ENCODE peak calls at places on chromosomes 5 and 9, in six cellular contexts. Q, C, O, K, W and T are unnamed samples.
A peak's percentile ranks its signal among the peaks of the same experiment; 100 is the strongest.

GRCh38 chr9:117545846-117546245 is 131.0 kb upstream of the ASTN2 start:
- DNase-seq in Q (no peak), C (no peak), O (no peak), K (no peak), W (no peak), T (no peak)

GRCh38 chr5:120464627-120465280 is 654 bp downstream of the PRR16 start:
- DNase-seq in Q (peak; percentile 87), C (no peak), O (peak; percentile 73), K (no peak), W (no peak), T (no peak)

GRCh38 chr9:111438576-111439235 is 45.5 kb downstream of the ECPAS start:
- DNase-seq in Q (no peak), C (no peak), O (peak; percentile 35), K (no peak), W (no peak), T (no peak)

GRCh38 chr5:35811108-35811741 is 45.5 kb upstream of the IL7R start:
- DNase-seq in Q (no peak), C (no peak), O (no peak), K (no peak), W (peak; percentile 65), T (no peak)

GRCh38 chr5:151164687-151165392 is 7.3 kb upstream of the ANXA6 start:
- DNase-seq in Q (peak; percentile 94), C (peak; percentile 58), O (peak; percentile 87), K (peak; percentile 82), W (peak; percentile 59), T (no peak)

GRCh38 chr9:129400971-129401622 is 219.8 kb downstream of the C9orf50 start:
- DNase-seq in Q (no peak), C (no peak), O (no peak), K (no peak), W (no peak), T (no peak)

GRCh38 chr5:95241-95980 is 3.4 kb downstream of the PLEKHG4B start:
- DNase-seq in Q (peak; percentile 75), C (no peak), O (no peak), K (no peak), W (no peak), T (no peak)

GRCh38 chr9:117412841-117413240 is 2.0 kb downstream of the ASTN2 start:
- DNase-seq in Q (no peak), C (no peak), O (no peak), K (no peak), W (no peak), T (no peak)

GRCh38 chr5:155726267-155726666 is 600.7 kb upstream of the SGCD start:
- DNase-seq in Q (no peak), C (no peak), O (peak; percentile 27), K (no peak), W (no peak), T (no peak)

GRCh38 chr9:105908069-105908468 is 213.7 kb downstream of the TMEM38B start:
- DNase-seq in Q (no peak), C (no peak), O (no peak), K (no peak), W (peak; percentile 20), T (no peak)

GRCh38 chr9:124040186-124040920 is 28.8 kb downstream of the LHX2 start:
- DNase-seq in Q (no peak), C (no peak), O (peak; percentile 73), K (no peak), W (no peak), T (no peak)

GRCh38 chr5:127876384-127876783 is 173.2 kb downstream of the CCDC192 start:
- DNase-seq in Q (no peak), C (no peak), O (no peak), K (no peak), W (no peak), T (no peak)

GRCh38 chr5:127871448-127872153 is 168.4 kb downstream of the CCDC192 start:
- DNase-seq in Q (no peak), C (no peak), O (peak; percentile 88), K (no peak), W (peak; percentile 88), T (no peak)

GRCh38 chr5:127872494-127872893 is 169.3 kb downstream of the CCDC192 start:
- DNase-seq in Q (no peak), C (no peak), O (peak; percentile 76), K (no peak), W (no peak), T (no peak)

GRCh38 chr5:127878174-127878750 is 175.1 kb downstream of the CCDC192 start:
- DNase-seq in Q (no peak), C (no peak), O (peak; percentile 72), K (peak; percentile 34), W (no peak), T (no peak)

GRCh38 chr5:127875235-127876021 is 172.2 kb downstream of the CCDC192 start:
- DNase-seq in Q (no peak), C (no peak), O (peak; percentile 78), K (peak; percentile 61), W (peak; percentile 84), T (no peak)
- TF ChIP-seq CTCF in Q (no peak), C (no peak), O (peak; percentile 19), K (peak; percentile 85), W (peak; percentile 49), T (peak; percentile 5)

GRCh38 chr5:159319363-159319762 is 10.9 kb downstream of the IL12B start:
- DNase-seq in Q (no peak), C (no peak), O (no peak), K (no peak), W (no peak), T (no peak)

GRCh38 chr5:159317849-159318248 is 12.4 kb downstream of the IL12B start:
- DNase-seq in Q (no peak), C (no peak), O (no peak), K (no peak), W (no peak), T (no peak)

GRCh38 chr5:159318448-159318847 is 11.8 kb downstream of the IL12B start:
- DNase-seq in Q (no peak), C (no peak), O (no peak), K (no peak), W (no peak), T (no peak)

GRCh38 chr5:159319822-159320221 is 10.5 kb downstream of the IL12B start:
- DNase-seq in Q (no peak), C (no peak), O (no peak), K (no peak), W (no peak), T (no peak)

DNA sequence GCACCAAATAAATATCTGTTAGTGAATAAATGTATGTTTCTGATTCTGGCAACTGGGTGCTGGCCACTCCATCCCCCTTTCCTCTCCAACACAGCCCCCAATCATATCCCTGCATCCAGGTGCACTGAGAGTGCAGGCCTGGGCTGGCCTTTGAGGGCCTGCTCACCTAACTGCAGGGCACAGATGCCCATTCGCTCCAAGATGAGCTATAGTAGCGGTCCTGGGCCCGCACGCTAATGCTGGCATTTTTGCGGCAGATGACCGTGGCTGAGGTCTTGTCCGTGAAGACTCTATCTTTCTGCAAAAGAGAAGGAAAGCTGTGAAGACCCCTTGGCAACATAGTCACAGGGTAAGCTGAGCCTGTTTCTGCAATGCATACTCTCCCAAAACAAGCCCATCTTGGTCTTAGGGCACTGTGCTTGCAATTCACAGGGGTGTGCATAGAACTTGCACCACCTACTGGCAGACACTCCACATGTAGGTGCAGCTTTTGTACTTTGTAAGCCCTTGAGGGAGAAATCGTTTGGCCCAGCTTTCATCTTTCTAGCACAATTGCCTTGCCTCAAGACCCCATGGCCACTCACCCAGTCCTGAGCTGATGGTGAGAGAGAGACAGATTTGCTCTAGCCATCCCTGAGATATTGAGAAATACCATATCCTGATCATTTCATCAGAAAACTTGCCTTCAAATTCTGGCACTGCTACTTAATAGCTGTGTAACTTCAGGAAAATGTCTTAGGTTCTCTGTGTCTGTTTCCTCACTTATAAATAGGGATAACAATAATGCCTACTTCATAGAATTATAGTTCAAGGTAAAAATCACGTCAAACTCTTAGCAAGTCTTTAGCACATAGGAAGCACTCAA is 13.5 kb downstream of the IL12B start:
- DNase-seq in Q (no peak), C (no peak), O (peak; percentile 80), K (peak; percentile 60), W (no peak), T (no peak)
- TF ChIP-seq CTCF in Q (no peak), C (peak; percentile 29), O (peak; percentile 78), K (peak; percentile 77), W (peak; percentile 67), T (peak; percentile 72)

GRCh38 chr5:132425975-132426524 is 56.5 kb downstream of the SLC22A5 start:
- DNase-seq in Q (no peak), C (no peak), O (no peak), K (no peak), W (no peak), T (no peak)

GRCh38 chr5:132427285-132428146 is 58.0 kb downstream of the SLC22A5 start:
- DNase-seq in Q (peak; percentile 85), C (no peak), O (no peak), K (no peak), W (peak; percentile 92), T (no peak)

GRCh38 chr5:132428147-132428482 is 58.6 kb downstream of the SLC22A5 start:
- DNase-seq in Q (no peak), C (no peak), O (no peak), K (no peak), W (no peak), T (no peak)

GRCh38 chr5:132425009-132425937 is 55.8 kb downstream of the SLC22A5 start:
- DNase-seq in Q (peak; percentile 79), C (no peak), O (peak; percentile 91), K (no peak), W (peak; percentile 54), T (peak; percentile 23)

DNA sequence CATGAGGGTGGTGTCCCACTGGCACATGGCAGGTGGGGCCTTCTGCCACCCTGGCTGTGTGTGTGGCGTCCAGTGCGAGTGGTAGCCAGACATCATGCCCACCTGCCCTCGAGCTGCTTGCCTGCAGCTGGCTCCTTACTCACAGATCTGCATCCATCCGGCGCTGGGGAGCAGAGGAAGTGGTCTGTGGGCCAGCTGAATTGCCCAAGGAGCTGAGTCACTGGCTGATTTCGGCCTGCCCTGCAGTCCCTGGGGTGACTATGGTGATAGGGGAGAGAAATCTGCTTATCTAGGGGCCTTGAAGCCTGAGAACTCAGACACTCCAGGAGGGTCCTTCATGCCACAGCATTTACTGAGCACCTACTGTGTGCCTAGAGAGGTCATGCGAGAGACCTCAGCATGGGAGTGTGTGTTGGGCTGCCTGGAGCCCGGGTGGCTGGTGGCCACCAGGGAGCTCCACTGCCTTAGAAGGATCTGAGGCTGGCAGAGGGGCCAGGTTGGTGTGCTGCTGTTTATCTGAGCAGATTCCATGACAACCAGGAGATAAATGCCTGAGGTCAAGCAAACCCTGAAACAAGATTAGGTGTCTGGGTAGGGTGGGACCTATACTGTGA is 57.1 kb downstream of the SLC22A5 start:
- DNase-seq in Q (peak; percentile 95), C (peak; percentile 46), O (peak; percentile 96), K (peak; percentile 65), W (peak; percentile 93), T (peak; percentile 76)
- TF ChIP-seq CTCF in Q (no peak), C (no peak), O (peak; percentile 69), K (peak; percentile 20), W (peak; percentile 44), T (peak; percentile 66)

GRCh38 chr9:77793909-77794308 is 145.8 kb upstream of the GNA14 start:
- DNase-seq in Q (no peak), C (no peak), O (peak; percentile 82), K (no peak), W (peak; percentile 60), T (peak; percentile 36)
- TF ChIP-seq CTCF in Q (no peak), C (peak; percentile 25), O (peak; percentile 40), K (no peak), W (no peak), T (peak; percentile 26)